ENCODE peak calls at places on chromosomes 13 and 19, in five cellular contexts. T is HCT116, X is H1, Z is SK-N-SH, K is GM12878. R is an unnamed sample.

GRCh38 chr19:7191946-7192691 is 102.1 kb downstream of the INSR start:
- DNase-seq in T (no peak), X (no peak), K (no peak), Z (no peak), R (no peak)

GRCh38 chr13:50319603-50320296 is 304.5 kb downstream of the KCNRG start:
- DNase-seq in X (no peak), T (no peak), Z (no peak), K (no peak), R (peak; percentile 6)

GRCh38 chr13:44605711-44606110 is 29.6 kb upstream of the TSC22D1 start:
- DNase-seq in X (no peak), T (no peak), K (no peak), Z (no peak), R (no peak)

GRCh38 chr13:40342901-40343300 is 323.5 kb downstream of the FOXO1 start:
- DNase-seq in Z (no peak), K (no peak), T (no peak), X (no peak), R (no peak)

GRCh38 chr13:20254076-20254475 is 22.0 kb upstream of the GJB6 start:
- DNase-seq in T (no peak), Z (no peak), K (no peak), X (no peak), R (no peak)

GRCh38 chr13:105255472-105255871 is 1280.0 kb downstream of the EFNB2 start:
- DNase-seq in Z (no peak), T (no peak), K (no peak), X (no peak), R (no peak)

GRCh38 chr13:44052843-44053607 is 173.3 kb downstream of the LACC1 start:
- DNase-seq in T (no peak), Z (no peak), K (no peak), X (no peak), R (no peak)

GRCh38 chr19:5026706-5027273 is 57.9 kb downstream of the KDM4B start:
- DNase-seq in T (no peak), K (no peak), X (no peak), Z (no peak), R (no peak)

GRCh38 chr19:2376784-2377519 is 16.9 kb downstream of the TMPRSS9 start:
- DNase-seq in Z (no peak), T (no peak), K (no peak), X (no peak), R (no peak)

GRCh38 chr19:2380567-2380966 is 20.5 kb downstream of the TMPRSS9 start:
- DNase-seq in T (no peak), Z (no peak), X (no peak), K (no peak), R (no peak)

GRCh38 chr19:2385053-2385721 is 25.1 kb downstream of the TMPRSS9 start:
- DNase-seq in T (peak; percentile 97), Z (peak; percentile 95), K (no peak), X (peak; percentile 75), R (peak; percentile 97)

GRCh38 chr19:2382530-2383222 is 22.6 kb downstream of the TMPRSS9 start:
- DNase-seq in X (no peak), T (no peak), Z (no peak), K (no peak), R (no peak)

DNA sequence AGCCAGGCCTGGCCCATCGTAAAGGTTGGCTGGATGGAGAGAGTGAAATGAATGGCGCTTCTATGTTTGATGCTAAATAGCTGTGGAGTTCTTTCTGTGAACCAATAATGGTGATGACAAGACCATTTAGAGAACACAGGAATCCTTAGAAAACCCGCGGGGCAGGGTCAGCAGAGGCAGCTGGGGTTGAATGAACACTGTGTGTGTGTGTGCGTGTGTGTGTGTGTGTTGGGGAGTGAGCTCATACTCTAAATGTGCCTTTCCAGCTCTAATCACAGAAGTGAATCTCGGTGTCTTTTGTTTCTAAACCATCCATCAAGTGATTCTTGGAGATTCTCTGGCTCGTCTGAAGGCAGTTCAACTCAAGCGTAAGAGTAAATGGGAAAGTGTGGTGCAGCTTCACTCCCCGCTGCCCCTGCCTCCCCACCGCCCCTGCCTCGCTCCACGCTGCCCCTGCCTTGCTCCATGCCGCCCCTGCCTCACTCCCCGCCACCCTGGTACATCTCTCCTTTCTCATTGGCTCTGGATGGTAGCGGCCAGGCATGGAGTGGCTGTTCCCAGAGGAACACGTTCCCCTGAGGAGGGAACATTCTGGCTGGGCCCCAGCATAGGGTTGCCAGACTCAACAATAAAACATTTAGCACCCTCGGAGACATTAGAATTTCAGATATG is 21.2 kb downstream of the TMPRSS9 start:
- DNase-seq in Z (no peak), T (no peak), K (no peak), X (no peak), R (no peak)
- TF ChIP-seq JUND in Z (no peak), T (no peak), K (no peak), X (no peak), R (no peak)

GRCh38 chr13:52615817-52616216 is 26.4 kb upstream of the HNRNPA1L2 start:
- DNase-seq in X (no peak), K (no peak), T (no peak), Z (no peak), R (peak; percentile 16)
- TF ChIP-seq JUND in X (no peak), K (no peak), T (no peak), Z (no peak), R (no peak)

GRCh38 chr13:100561599-100562204 is 26.9 kb downstream of the GGACT start:
- DNase-seq in X (no peak), K (no peak), T (no peak), Z (no peak), R (no peak)

GRCh38 chr13:100564444-100565223 is 24.0 kb downstream of the GGACT start:
- DNase-seq in X (no peak), T (no peak), K (no peak), Z (peak; percentile 61), R (no peak)

GRCh38 chr13:100566543-100566942 is 22.0 kb downstream of the GGACT start:
- DNase-seq in X (no peak), Z (no peak), T (no peak), K (no peak), R (no peak)

GRCh38 chr13:100565291-100565690 is 23.3 kb downstream of the GGACT start:
- DNase-seq in T (no peak), X (no peak), Z (no peak), K (no peak), R (no peak)

GRCh38 chr13:100563779-100564178 is 24.8 kb downstream of the GGACT start:
- DNase-seq in Z (no peak), K (no peak), T (no peak), X (no peak), R (no peak)
- TF ChIP-seq JUND in Z (no peak), K (no peak), T (no peak), X (no peak), R (no peak)

GRCh38 chr19:13150919-13151604 is 851 bp downstream of the IER2 start:
- DNase-seq in X (no peak), T (no peak), Z (no peak), K (no peak), R (peak; percentile 28)
- TF ChIP-seq JUND in X (no peak), T (no peak), Z (no peak), K (no peak), R (no peak)

GRCh38 chr13:112783135-112783945 is 93.5 kb downstream of the ATP11A start:
- DNase-seq in X (no peak), K (no peak), T (no peak), Z (peak; percentile 17), R (no peak)
- TF ChIP-seq JUND in X (no peak), K (no peak), T (no peak), Z (no peak), R (no peak)

GRCh38 chr13:59088716-59089115 is 1075.0 kb downstream of the DIAPH3 start:
- DNase-seq in Z (no peak), X (no peak), T (no peak), K (no peak), R (no peak)
- TF ChIP-seq JUND in Z (peak; percentile 45), X (no peak), T (no peak), K (no peak), R (no peak)

GRCh38 chr19:36141039-36141914 is 1.4 kb downstream of the CAPNS1 start:
- DNase-seq in K (peak; percentile 53), T (peak; percentile 83), Z (peak; percentile 93), X (peak; percentile 90), R (peak; percentile 86)
- TF ChIP-seq JUND in K (no peak), T (no peak), Z (no peak), X (no peak), R (no peak)

GRCh38 chr19:51573331-51573730 is 2.2 kb downstream of the ZNF175 start:
- DNase-seq in T (no peak), X (no peak), Z (no peak), K (no peak), R (no peak)

GRCh38 chr19:51570962-51571575 is at the start of gene ZNF175:
- DNase-seq in Z (peak; percentile 75), K (peak; percentile 97), X (peak; percentile 91), T (peak; percentile 98), R (peak; percentile 48)

GRCh38 chr19:51572908-51573307 is 1.8 kb downstream of the ZNF175 start:
- DNase-seq in K (no peak), T (no peak), Z (no peak), X (no peak), R (no peak)

GRCh38 chr19:51572415-51572814 is 1.3 kb downstream of the ZNF175 start:
- DNase-seq in K (no peak), X (no peak), T (no peak), Z (no peak), R (no peak)

GRCh38 chr19:51571599-51571998 is 516 bp downstream of the ZNF175 start:
- DNase-seq in Z (peak; percentile 20), X (no peak), T (no peak), K (no peak), R (no peak)
- TF ChIP-seq JUND in Z (no peak), X (no peak), T (no peak), K (no peak), R (no peak)

GRCh38 chr19:53536223-53536543 is 1.8 kb upstream of the ZNF331 start:
- DNase-seq in Z (no peak), T (no peak), K (no peak), X (no peak), R (no peak)

GRCh38 chr19:53538378-53539109 is 599 bp downstream of the ZNF331 start:
- DNase-seq in X (no peak), K (no peak), T (no peak), Z (no peak), R (no peak)

GRCh38 chr19:53540091-53540490 is 2.1 kb downstream of the ZNF331 start:
- DNase-seq in T (no peak), Z (no peak), K (no peak), X (no peak), R (no peak)

GRCh38 chr19:53537126-53537522 is 821 bp upstream of the ZNF331 start:
- DNase-seq in Z (no peak), X (no peak), T (no peak), K (no peak), R (no peak)

DNA sequence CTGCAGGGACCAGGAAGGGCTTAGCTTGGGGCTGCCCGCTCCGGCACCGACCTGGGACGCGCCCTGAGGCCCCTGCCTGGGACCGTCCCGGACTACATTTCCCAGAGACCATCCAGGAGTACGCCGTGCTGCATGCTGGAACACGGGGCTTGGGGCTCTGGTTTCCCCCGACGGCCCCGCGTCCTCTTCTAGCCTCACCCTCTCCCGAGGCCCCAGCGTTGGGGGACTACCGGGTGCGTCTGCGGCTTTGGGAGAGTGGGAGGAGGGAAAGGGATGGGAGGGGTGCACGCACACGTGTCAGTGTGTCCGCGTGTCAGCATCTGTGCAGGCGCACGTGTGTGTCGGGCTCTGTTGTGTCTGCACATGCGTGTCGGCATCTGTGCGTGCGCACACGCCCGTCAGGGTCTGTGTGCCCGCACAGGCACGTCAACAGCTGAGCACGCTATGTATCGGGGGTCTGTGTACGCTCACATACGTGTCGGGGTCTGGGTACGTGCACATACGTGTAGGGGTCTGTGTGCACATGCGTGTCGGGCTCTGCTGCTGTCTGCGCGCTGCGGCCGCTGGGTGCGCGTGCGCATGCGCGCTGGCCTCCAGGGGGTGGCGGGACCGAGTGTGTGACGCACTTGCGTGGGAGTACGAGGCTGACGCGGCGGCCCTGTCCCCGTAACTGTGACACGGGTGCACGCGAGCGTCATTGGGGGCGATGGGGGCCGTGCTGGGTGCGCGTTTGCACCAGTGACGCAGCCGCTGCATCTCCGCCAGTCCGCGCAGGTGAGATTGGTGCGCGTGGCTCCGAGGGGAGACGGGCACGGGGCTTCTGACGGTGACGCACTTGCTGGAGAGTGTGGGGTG is at the start of gene ZNF331:
- DNase-seq in Z (peak; percentile 88), K (peak; percentile 63), T (no peak), X (no peak), R (no peak)
- TF ChIP-seq JUND in Z (no peak), K (no peak), T (no peak), X (no peak), R (no peak)

R was measured in T47D.